ENCODE peak calls at places on chromosomes 2 and 18, in nine cellular contexts. B is M059J; R is NCI-H1417; N is ELF-1; X is nephron progenitor cell; J is mucosa of descending colon; F is T-cell; A is CD8-positive, alpha-beta memory T cell; O is activated T-cell treated with anti-CD3 and anti-CD28 coated beads for 24 hours. W is an unnamed sample.
A peak's percentile ranks its signal among the peaks of the same experiment; 100 is the strongest.

GRCh38 chr2:238700506-238701050 is 147.3 kb upstream of the TWIST2 start:
- DNase-seq in F (no peak), N (no peak), A (no peak), O (no peak), X (no peak), J (no peak), R (no peak), B (no peak), W (no peak)

GRCh38 chr2:233973786-233974185 is 56.6 kb downstream of the TRPM8 start:
- DNase-seq in F (no peak), A (no peak), N (no peak), X (no peak), B (no peak), R (no peak), O (no peak), J (no peak), W (no peak)

GRCh38 chr2:20122864-20123263 is 71.4 kb upstream of the LAPTM4A start:
- DNase-seq in J (no peak), B (no peak), A (no peak), F (no peak), R (no peak), O (no peak), N (no peak), X (no peak), W (no peak)

GRCh38 chr2:150686391-150686790 is 198.9 kb upstream of the RND3 start:
- DNase-seq in R (no peak), O (no peak), F (no peak), B (no peak), A (no peak), J (no peak), X (no peak), N (no peak), W (no peak)

GRCh38 chr18:63518178-63519012 is 23.8 kb upstream of the SERPINB12 start:
- DNase-seq in B (peak; percentile 81), R (peak; percentile 98), O (peak; percentile 50), N (peak; percentile 67), A (peak; percentile 41), F (peak; percentile 43), X (peak; percentile 69), J (peak; percentile 77), W (no peak)

GRCh38 chr2:234761910-234762309 is 189.9 kb upstream of the SH3BP4 start:
- DNase-seq in R (no peak), O (no peak), N (no peak), B (no peak), J (no peak), A (no peak), X (no peak), F (no peak), W (no peak)

GRCh38 chr18:21134895-21135294 is 23.3 kb upstream of the ROCK1 start:
- DNase-seq in N (no peak), A (peak; percentile 23), X (no peak), O (no peak), B (peak; percentile 27), F (peak; percentile 5), J (peak; percentile 21), R (peak; percentile 31), W (no peak)

GRCh38 chr2:126881591-126881990 is 17.1 kb upstream of the TEX51 start:
- DNase-seq in B (no peak), O (no peak), J (no peak), N (no peak), A (no peak), R (no peak), X (no peak), F (no peak), W (no peak)

GRCh38 chr2:133346654-133347053 is 221.6 kb downstream of the NCKAP5 start:
- DNase-seq in O (no peak), A (no peak), X (no peak), B (peak; percentile 59), R (no peak), J (no peak), F (no peak), N (no peak), W (no peak)

GRCh38 chr2:157725856-157726255 is 97.2 kb upstream of the ACVR1C start:
- DNase-seq in O (no peak), B (no peak), R (no peak), X (no peak), J (no peak), F (no peak), A (no peak), N (no peak), W (no peak)

GRCh38 chr2:9813312-9814128 is 29.8 kb upstream of the TAF1B start:
- DNase-seq in A (peak; percentile 59), O (peak; percentile 57), R (peak; percentile 78), F (peak; percentile 55), N (peak; percentile 94), B (peak; percentile 48), X (peak; percentile 87), J (peak; percentile 85), W (no peak)

GRCh38 chr2:50613161-50613560 is 418.8 kb downstream of the NRXN1 start:
- DNase-seq in O (no peak), R (no peak), B (no peak), N (no peak), F (no peak), X (no peak), J (no peak), A (no peak), W (no peak)

GRCh38 chr18:38545071-38545470 is 979.5 kb upstream of the CELF4 start:
- DNase-seq in J (peak; percentile 2), X (peak; percentile 6), O (no peak), F (no peak), R (peak; percentile 37), B (peak; percentile 43), A (no peak), N (peak; percentile 72), W (no peak)

GRCh38 chr2:11155326-11156059 is at the start of gene SLC66A3:
- DNase-seq in F (peak; percentile 74), J (peak; percentile 87), A (peak; percentile 85), N (peak; percentile 92), O (no peak), R (peak; percentile 96), X (no peak), B (peak; percentile 77), W (no peak)

GRCh38 chr2:222300725-222301295 is 2.0 kb upstream of the PAX3 start:
- DNase-seq in O (no peak), B (no peak), F (no peak), A (no peak), N (peak; percentile 81), J (no peak), X (no peak), R (no peak), W (no peak)

GRCh38 chr2:9057939-9058761 is 54.7 kb upstream of the MBOAT2 start:
- DNase-seq in N (peak; percentile 15), B (peak; percentile 94), O (no peak), X (no peak), F (no peak), R (no peak), J (no peak), A (no peak), W (no peak)

GRCh38 chr18:34734048-34734447 is 23.9 kb downstream of the DTNA start:
- DNase-seq in O (no peak), N (peak; percentile 39), X (no peak), A (no peak), J (no peak), R (no peak), F (no peak), B (no peak), W (no peak)

GRCh38 chr2:237968048-237968862 is 1.4 kb downstream of the UBE2F start:
- DNase-seq in F (peak; percentile 20), A (peak; percentile 56), R (no peak), J (peak; percentile 51), O (peak; percentile 38), N (peak; percentile 16), B (no peak), X (no peak), W (no peak)

GRCh38 chr2:217822296-217823252 is 180.2 kb downstream of the TNS1 start:
- DNase-seq in O (no peak), A (no peak), N (no peak), B (peak; percentile 41), J (no peak), R (no peak), F (no peak), X (no peak), W (peak; percentile 52)

GRCh38 chr2:170047331-170048065 is 130.4 kb upstream of the MYO3B start:
- DNase-seq in X (no peak), J (no peak), O (no peak), N (no peak), F (no peak), A (no peak), R (no peak), B (no peak), W (no peak)

GRCh38 chr2:131121464-131121863 is 16.3 kb downstream of the PLEKHB2 start:
- DNase-seq in B (peak; percentile 6), R (no peak), O (no peak), A (no peak), N (no peak), F (no peak), J (no peak), X (no peak), W (no peak)

GRCh38 chr2:146954544-146954943 is 890.3 kb upstream of the ACVR2A start:
- DNase-seq in O (no peak), F (no peak), A (no peak), X (no peak), B (no peak), J (no peak), R (no peak), N (no peak), W (no peak)

GRCh38 chr18:3722662-3723433 is 272.9 kb downstream of the TGIF1 start:
- DNase-seq in N (no peak), J (no peak), F (no peak), O (no peak), X (no peak), R (peak; percentile 52), A (no peak), B (peak; percentile 14), W (no peak)

GRCh38 chr2:189514107-189514506 is 66.5 kb downstream of the SLC40A1 start:
- DNase-seq in N (no peak), A (no peak), X (no peak), B (no peak), F (no peak), J (no peak), O (no peak), R (no peak), W (no peak)

GRCh38 chr2:189982777-189983394 is 79.6 kb downstream of the MSTN start:
- DNase-seq in B (no peak), N (peak; percentile 18), X (no peak), J (no peak), R (peak; percentile 4), O (no peak), A (no peak), F (no peak), W (no peak)

GRCh38 chr2:45568935-45569334 is 42.1 kb downstream of the SRBD1 start:
- DNase-seq in J (no peak), N (no peak), A (no peak), X (no peak), F (no peak), R (no peak), O (no peak), B (peak; percentile 47), W (no peak)

GRCh38 chr18:22197668-22198067 is 28.3 kb downstream of the GATA6 start:
- DNase-seq in F (no peak), A (no peak), B (no peak), X (no peak), O (no peak), J (no peak), R (no peak), N (no peak), W (no peak)

GRCh38 chr2:240138275-240138984 is 2.0 kb downstream of the OTOS start:
- DNase-seq in B (peak; percentile 42), N (no peak), F (no peak), A (no peak), R (no peak), X (no peak), O (no peak), J (peak; percentile 15), W (peak; percentile 44)

GRCh38 chr2:177984739-177985138 is 87.8 kb downstream of the PDE11A start:
- DNase-seq in R (peak; percentile 44), X (no peak), N (no peak), F (no peak), J (peak; percentile 61), O (no peak), A (no peak), B (peak; percentile 48), W (no peak)

GRCh38 chr18:22167471-22168151 is 1.8 kb upstream of the GATA6 start:
- DNase-seq in X (peak; percentile 39), J (peak; percentile 64), B (peak; percentile 30), O (no peak), A (no peak), N (peak; percentile 78), R (no peak), F (no peak), W (no peak)

GRCh38 chr2:73870084-73870483 is 22.7 kb upstream of the ACTG2 start:
- DNase-seq in A (no peak), X (no peak), F (no peak), B (peak; percentile 83), N (no peak), J (peak; percentile 59), O (no peak), R (no peak), W (no peak)

W was measured in Right ventricle myocardium inferior.